ENCODE peak calls at places on chromosomes 13 and 19, in four cellular contexts. R, A, B and V are unnamed samples.

GRCh38 chr13:51519839-51520238 is 64.4 kb upstream of the WDFY2 start:
- DNase-seq in R (no peak), A (no peak), B (no peak), V (no peak)

GRCh38 chr19:37361994-37362393 is 8.9 kb upstream of the ZNF527 start:
- DNase-seq in R (no peak), A (no peak), B (no peak), V (no peak)

GRCh38 chr19:11041966-11042627 is 47.2 kb upstream of the LDLR start:
- DNase-seq in R (no peak), A (no peak), B (no peak), V (no peak)

GRCh38 chr19:18229474-18229873 is 3.2 kb upstream of the PDE4C start:
- DNase-seq in R (no peak), A (no peak), B (no peak), V (no peak)

GRCh38 chr19:7492142-7493055 is 3.6 kb upstream of the PEX11G start:
- DNase-seq in R (no peak), A (no peak), B (no peak), V (no peak)

GRCh38 chr13:93660664-93661063 is 434.1 kb downstream of the GPC6 start:
- DNase-seq in R (no peak), A (no peak), B (no peak), V (no peak)

GRCh38 chr13:32022292-32022691 is 9.3 kb upstream of the FRY start:
- DNase-seq in R (no peak), A (no peak), B (no peak), V (no peak)

GRCh38 chr19:51921949-51922348 is 5.3 kb upstream of the ZNF613 start:
- DNase-seq in R (no peak), A (no peak), B (no peak), V (no peak)

GRCh38 chr13:74891610-74892009 is 590.4 kb downstream of the TBC1D4 start:
- DNase-seq in R (no peak), A (no peak), B (no peak), V (no peak)

GRCh38 chr13:110412132-110412912 is 105.2 kb downstream of the COL4A2 start:
- DNase-seq in R (peak), A (peak), B (peak), V (peak)

GRCh38 chr13:38415233-38415632 is 65.6 kb downstream of the UFM1 start:
- DNase-seq in R (no peak), A (peak), B (no peak), V (peak)

GRCh38 chr13:49627831-49628652 is at the start of gene ARL11:
- DNase-seq in R (peak), A (peak), B (no peak), V (peak)

GRCh38 chr13:30362869-30363268 is 55.5 kb upstream of the KATNAL1 start:
- DNase-seq in R (peak), A (no peak), B (no peak), V (no peak)

GRCh38 chr13:32577032-32577431 is 9.2 kb upstream of the PDS5B start:
- DNase-seq in R (no peak), A (no peak), B (no peak), V (no peak)

GRCh38 chr13:101289764-101290163 is 126.5 kb downstream of the NALCN start:
- DNase-seq in R (no peak), A (no peak), B (peak), V (no peak)

GRCh38 chr19:1873524-1874473 is 10.4 kb upstream of the KLF16 start:
- DNase-seq in R (peak), A (no peak), B (peak), V (no peak)

GRCh38 chr19:29173896-29174295 is 39.1 kb downstream of the UQCRFS1 start:
- DNase-seq in R (no peak), A (no peak), B (no peak), V (no peak)

GRCh38 chr19:4362038-4362828 is 18.9 kb downstream of the MPND start:
- DNase-seq in R (no peak), A (no peak), B (no peak), V (no peak)

GRCh38 chr19:43781630-43782310 is 997 bp upstream of the KCNN4 start:
- DNase-seq in R (no peak), A (no peak), B (no peak), V (no peak)

GRCh38 chr13:66774046-66774445 is 456.1 kb downstream of the PCDH9 start:
- DNase-seq in R (no peak), A (no peak), B (no peak), V (no peak)

GRCh38 chr19:36032251-36033104 is at the start of gene CLIP3:
- DNase-seq in R (peak), A (peak), B (peak), V (peak)

DNA sequence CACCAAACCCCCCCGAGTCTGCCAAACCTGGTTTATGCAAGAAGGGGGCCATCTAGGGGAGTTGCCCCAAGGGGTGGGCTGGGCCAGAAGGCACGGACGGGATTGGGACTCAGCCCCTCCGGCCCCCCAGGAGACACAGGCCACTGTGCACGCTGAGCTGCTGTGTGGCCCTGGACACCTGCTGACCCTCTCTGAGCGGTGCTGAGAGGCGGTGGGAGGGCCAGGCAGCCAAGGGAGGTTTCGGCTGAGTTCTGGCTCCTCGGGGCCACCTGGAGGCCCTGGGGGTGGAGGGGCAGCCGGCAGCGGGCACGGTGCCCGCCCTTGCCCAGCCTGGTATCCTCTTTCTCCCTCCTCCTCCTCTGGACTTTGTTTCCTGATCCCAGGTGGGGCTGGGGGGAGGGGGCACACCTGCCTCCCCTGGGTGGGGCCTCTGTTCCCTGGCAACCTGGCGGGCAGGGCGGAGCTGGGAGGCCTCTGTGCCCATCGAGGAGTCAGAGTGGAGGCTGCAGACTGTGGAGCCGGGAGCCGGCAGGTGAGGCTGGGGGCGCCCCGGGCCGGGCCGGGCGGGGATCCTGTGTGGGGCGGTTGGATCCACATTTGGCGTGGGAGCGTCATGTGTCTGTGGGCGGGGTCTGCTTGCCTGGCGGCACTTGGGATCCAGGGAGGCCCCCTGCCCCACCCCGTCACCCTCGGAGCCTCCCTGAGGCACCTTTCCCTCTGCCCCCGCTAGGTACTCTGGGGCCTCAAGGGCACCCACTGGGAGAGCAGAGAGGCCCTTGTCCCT is at the start of gene MISP:
- DNase-seq in R (peak), A (no peak), B (no peak), V (no peak)
- TF ChIP-seq TAF1 in R (no peak), A (no peak), B (no peak), V (no peak)

DNA sequence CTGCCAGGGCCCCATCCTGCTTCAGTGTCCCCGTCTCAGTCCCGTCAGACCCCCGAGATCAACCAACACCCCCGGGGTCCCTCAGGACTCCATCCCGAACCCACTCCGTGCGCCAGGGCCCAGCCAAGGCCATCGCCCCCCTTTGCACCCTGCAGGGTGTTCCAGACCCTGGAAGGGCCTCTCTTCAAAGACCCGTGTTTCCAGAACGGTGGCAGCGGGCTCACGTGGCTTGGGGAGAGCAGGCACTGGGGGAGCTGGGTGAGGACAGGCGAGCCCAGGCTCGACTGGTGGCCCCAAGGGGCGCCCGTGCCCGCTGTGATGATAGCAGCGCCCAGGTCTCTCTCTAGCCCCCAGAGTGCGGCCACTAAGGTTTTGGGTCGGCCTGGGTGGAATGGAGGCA is 1.4 kb downstream of the KASH5 start:
- DNase-seq in R (no peak), A (no peak), B (no peak), V (no peak)
- TF ChIP-seq POLR2AphosphoS5 in R (no peak), A (no peak), B (no peak), V (no peak)

GRCh38 chr19:46133101-46133627 is 8.7 kb upstream of the IGFL3 start:
- DNase-seq in R (no peak), A (no peak), B (no peak), V (no peak)
- TF ChIP-seq TAF1 in R (no peak), A (no peak), B (peak), V (no peak)

DNA sequence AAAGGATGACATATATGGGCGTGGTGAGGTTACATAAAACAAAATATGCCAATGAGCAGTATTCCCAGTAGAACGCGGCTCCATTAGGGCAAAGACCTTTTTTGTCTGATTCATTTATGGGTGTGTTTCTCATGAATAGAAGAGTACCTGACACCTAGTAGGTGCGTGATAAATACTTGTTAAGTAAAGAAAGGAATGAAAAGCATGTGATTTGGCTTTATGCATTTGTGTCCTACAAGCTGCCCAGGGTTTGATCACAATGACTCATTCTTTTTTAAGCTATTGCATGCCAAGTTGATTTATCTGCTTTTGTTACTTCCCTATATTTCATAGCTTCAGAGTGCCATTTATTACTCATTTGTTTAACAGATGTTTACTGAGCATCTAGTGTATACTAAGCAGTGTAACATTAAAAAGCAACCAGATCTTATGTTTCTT is 19.1 kb upstream of the KCTD4 start:
- DNase-seq in R (no peak), A (no peak), B (no peak), V (no peak)
- TF ChIP-seq POLR2AphosphoS5 in R (no peak), A (no peak), B (peak), V (no peak)

GRCh38 chr13:36158606-36159005 is 27.4 kb upstream of the DCLK1 start:
- DNase-seq in R (no peak), A (no peak), B (no peak), V (no peak)

GRCh38 chr13:36166051-36166450 is 34.9 kb upstream of the DCLK1 start:
- DNase-seq in R (no peak), A (no peak), B (no peak), V (no peak)

GRCh38 chr13:36163303-36163702 is 32.1 kb upstream of the DCLK1 start:
- DNase-seq in R (no peak), A (no peak), B (no peak), V (no peak)

GRCh38 chr13:36160297-36160696 is 29.1 kb upstream of the DCLK1 start:
- DNase-seq in R (no peak), A (no peak), B (no peak), V (no peak)

GRCh38 chr13:36163809-36164308 is 32.7 kb upstream of the DCLK1 start:
- DNase-seq in R (no peak), A (no peak), B (peak), V (no peak)
- TF ChIP-seq TAF1 in R (no peak), A (no peak), B (no peak), V (no peak)